ENCODE peak calls at places on chromosomes 5 and 9, in five cellular contexts. R is HCT116, S is Peyer's patch, C is heart left ventricle, T is endothelial cell of umbilical vein. V is an unnamed sample.

GRCh38 chr5:156052697-156053455 is 274.1 kb upstream of the SGCD start:
- DNase-seq in R (no peak), T (no peak), S (no peak), C (peak; percentile 21), V (no peak)

GRCh38 chr5:8842906-8843590 is 702.8 kb downstream of the SEMA5A start:
- DNase-seq in R (no peak), C (no peak), T (no peak), S (no peak), V (no peak)

GRCh38 chr5:160213537-160213936 is 15.8 kb upstream of the FABP6 start:
- DNase-seq in R (peak; percentile 21), S (no peak), T (no peak), C (no peak), V (peak; percentile 16)

GRCh38 chr5:68708842-68709170 is 385.0 kb upstream of the SLC30A5 start:
- DNase-seq in R (no peak), S (no peak), T (no peak), C (no peak), V (no peak)

GRCh38 chr9:36064448-36065037 is 27.8 kb downstream of the RECK start:
- DNase-seq in C (no peak), S (no peak), R (no peak), T (peak; percentile 38), V (no peak)

GRCh38 chr9:17627641-17628040 is 48.8 kb downstream of the SH3GL2 start:
- DNase-seq in C (no peak), S (no peak), T (no peak), R (no peak), V (no peak)

GRCh38 chr9:108703414-108703813 is 152.4 kb downstream of the ACTL7B start:
- DNase-seq in T (no peak), R (no peak), C (no peak), S (no peak), V (no peak)

GRCh38 chr9:129311638-129312037 is 133.6 kb upstream of the IER5L start:
- DNase-seq in R (no peak), S (no peak), C (no peak), T (no peak), V (no peak)

GRCh38 chr5:50593681-50594080 is 72.8 kb upstream of the PARP8 start:
- DNase-seq in R (no peak), S (peak; percentile 21), T (no peak), C (no peak), V (no peak)

DNA sequence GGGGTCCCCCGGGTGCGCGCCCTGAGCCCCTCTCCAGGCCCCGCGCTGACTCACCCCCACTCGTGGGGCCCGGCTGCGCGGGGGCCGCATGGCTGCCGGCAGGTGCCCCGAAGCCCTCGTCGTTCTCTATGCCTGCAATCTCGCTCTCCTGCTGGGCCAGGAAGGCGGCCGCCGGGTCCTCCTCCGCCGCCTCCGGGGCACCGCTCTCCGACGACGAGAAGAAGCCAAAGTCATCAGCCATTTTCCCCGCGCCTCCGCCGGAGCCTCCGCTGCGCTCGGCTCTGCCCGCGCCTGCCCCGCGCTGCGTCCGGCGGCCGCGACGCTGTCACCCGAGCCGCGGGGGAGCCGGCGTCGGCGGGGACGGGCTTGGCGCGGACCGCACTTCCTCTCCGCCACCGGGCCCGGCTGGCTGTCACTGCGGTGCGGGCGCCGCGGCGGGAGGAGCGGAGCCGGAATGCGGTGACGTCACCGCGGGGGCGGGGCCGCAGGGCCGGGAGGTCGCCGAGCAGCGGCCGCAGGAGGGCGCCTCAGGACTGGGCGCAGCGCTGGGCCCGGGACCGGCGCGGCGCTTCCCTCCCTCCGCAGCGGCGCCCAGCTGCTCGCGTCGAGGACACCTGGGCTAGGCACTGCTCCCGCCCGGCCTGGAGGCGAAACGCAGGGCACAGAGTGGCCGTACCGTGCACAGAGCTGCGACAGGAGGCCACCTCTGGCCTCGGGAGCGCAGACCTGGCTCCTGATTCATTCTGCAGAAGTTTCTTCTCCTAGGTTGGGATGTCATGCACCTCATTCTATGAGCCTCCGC is at the start of gene CLTB:
- DNase-seq in T (peak; percentile 81), R (peak; percentile 77), C (peak; percentile 94), S (peak; percentile 88), V (peak; percentile 89)
- TF ChIP-seq POLR2A in T (peak; percentile 67), R (no peak), C (peak; percentile 93), S (peak; percentile 96), V (peak; percentile 96)

GRCh38 chr9:127943011-127943662 is 5.5 kb upstream of the DPM2 start:
- DNase-seq in T (no peak), R (no peak), S (no peak), C (no peak), V (no peak)
- H3K4me1 ChIP-seq in T (peaks cover 3% of the 10 kb centered on the region), R (peaks cover 21% of the 10 kb centered on the region), S (peaks cover 10% of the 10 kb centered on the region), C (peaks cover 6% of the 10 kb centered on the region), V (peaks cover 31% of the 10 kb centered on the region)

GRCh38 chr9:20256284-20256948 is 365.9 kb downstream of the MLLT3 start:
- DNase-seq in C (no peak), T (no peak), S (no peak), R (no peak), V (no peak)
- TF ChIP-seq POLR2A in C (no peak), T (no peak), S (no peak), R (no peak), V (no peak)

GRCh38 chr9:26745111-26745510 is 147.5 kb downstream of the CAAP1 start:
- DNase-seq in C (no peak), S (no peak), R (no peak), T (no peak), V (no peak)
- H3K4me1 ChIP-seq in C (no peaks in the 10 kb centered on the region), S (no peaks in the 10 kb centered on the region), R (peaks cover 11% of the 10 kb centered on the region), T (no peaks in the 10 kb centered on the region), V (no peaks in the 10 kb centered on the region)

GRCh38 chr5:149062371-149063016 is 368 bp downstream of the SH3TC2 start:
- DNase-seq in C (peak; percentile 37), S (no peak), R (peak; percentile 83), T (peak; percentile 97), V (peak; percentile 10)
- TF ChIP-seq POLR2A in C (no peak), S (no peak), R (peak; percentile 22), T (no peak), V (no peak)

GRCh38 chr9:134299068-134299467 is 27.2 kb upstream of the RXRA start:
- DNase-seq in C (no peak), S (no peak), R (no peak), T (no peak), V (no peak)
- H3K4me1 ChIP-seq in C (no peaks in the 10 kb centered on the region), S (no peaks in the 10 kb centered on the region), R (no peaks in the 10 kb centered on the region), T (no peaks in the 10 kb centered on the region), V (peaks cover 16% of the 10 kb centered on the region)

DNA sequence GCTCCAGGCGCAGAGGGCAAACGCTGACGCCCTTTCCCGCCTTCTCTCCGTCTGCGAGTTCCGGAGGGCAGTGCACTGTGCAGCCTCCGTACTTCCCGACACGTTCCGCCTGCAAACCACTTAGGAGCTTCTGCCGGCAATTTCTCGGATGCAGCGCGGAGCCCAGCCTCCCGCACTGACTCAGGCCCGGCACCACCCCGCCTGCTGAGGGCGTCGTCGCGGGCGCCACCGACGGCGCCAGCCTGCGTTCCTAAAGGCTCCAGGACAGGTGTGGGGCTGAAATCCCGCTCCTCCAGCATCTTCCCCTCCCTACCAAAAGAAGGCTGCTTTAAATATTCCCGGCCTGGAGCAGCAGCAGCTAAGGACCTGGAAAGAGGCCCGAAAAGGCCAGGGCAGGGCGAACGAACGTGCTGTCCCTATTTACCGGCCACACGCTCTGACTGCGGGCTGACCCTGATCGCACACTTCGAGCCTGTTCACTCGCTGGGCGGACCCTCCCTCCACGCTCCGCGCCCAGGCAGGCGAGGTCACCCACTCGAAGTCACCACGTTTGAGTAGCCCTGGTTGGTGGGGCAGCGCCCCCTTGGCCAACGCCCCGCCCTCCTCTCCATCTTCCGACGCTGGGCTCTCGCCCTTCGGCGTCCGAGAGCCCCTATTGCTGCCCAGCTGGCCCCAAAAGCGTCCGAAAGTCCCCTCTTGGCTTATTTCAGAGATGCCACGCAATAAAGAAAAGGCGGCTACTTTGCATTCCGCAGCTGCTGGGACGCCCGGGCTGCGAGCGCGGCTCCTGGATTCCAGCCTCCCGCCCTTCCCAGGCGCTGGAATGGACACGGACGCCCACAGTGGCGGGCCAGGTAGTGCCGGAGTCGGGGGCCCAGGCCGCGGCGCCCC is 9.6 kb upstream of the TRIM36 start:
- DNase-seq in T (no peak), S (no peak), R (no peak), C (no peak), V (peak; percentile 6)
- TF ChIP-seq POLR2A in T (no peak), S (no peak), R (no peak), C (no peak), V (no peak)

DNA sequence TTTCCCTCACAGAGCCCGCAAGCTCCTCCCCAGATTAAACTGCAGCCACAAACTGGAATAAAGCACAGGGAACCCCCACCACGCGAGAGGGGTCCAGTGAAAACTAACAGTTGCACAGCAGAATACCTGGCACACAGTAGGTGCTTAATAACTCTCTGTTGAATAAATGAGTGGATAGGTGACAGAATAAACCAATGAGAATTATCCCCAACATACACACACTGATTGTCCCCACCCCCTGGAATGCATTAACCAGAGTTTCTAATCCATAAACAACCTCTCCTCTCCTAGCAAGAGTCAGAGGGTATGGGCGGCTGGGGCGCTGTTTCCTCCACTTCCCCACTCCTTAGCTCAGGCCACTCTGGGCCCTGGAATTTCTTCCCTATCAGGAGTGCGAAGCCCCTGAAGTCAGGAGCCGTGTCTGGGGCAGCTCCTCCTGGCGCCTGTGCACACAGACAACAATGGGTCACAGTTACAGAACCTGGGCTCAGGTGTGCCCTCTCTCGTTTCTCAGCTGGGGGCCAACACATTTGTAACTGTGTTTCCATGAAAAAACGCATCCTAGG is 27.6 kb downstream of the RAPGEF1 start:
- DNase-seq in R (no peak), S (no peak), T (peak; percentile 29), C (no peak), V (no peak)
- H3K4me1 ChIP-seq in R (peaks cover 23% of the 10 kb centered on the region), S (peaks cover 7% of the 10 kb centered on the region), T (peaks cover 66% of the 10 kb centered on the region), C (peaks cover 25% of the 10 kb centered on the region), V (peaks cover 28% of the 10 kb centered on the region)

GRCh38 chr5:10257870-10258269 is 7.8 kb downstream of the CCT5 start:
- DNase-seq in T (no peak), R (no peak), C (no peak), S (no peak), V (no peak)
- TF ChIP-seq POLR2A in T (no peak), R (no peak), C (no peak), S (no peak), V (no peak)

DNA sequence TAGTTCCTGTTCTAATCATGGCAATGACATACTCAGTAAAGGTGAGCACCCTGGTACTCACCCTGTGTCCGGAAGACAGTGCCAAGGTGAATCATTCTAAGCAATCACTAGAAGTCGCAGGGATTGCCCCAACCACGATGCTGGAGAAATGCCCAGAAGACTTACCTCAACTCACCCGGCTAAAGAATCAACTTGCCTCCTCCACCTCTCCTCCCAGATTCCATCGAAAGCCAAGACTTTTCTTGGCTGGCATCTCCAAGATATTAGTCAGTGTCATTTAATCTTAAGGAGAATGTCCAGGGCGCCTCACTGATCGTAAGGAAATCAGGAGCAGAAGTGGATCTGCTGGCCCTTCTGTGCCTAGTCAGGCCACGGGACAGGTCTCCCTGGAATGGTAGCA is 204.9 kb downstream of the ERCC6L2 start:
- DNase-seq in C (no peak), T (no peak), S (no peak), R (peak; percentile 65), V (no peak)
- H3K4me1 ChIP-seq in C (no peaks in the 10 kb centered on the region), T (no peaks in the 10 kb centered on the region), S (no peaks in the 10 kb centered on the region), R (peaks cover 35% of the 10 kb centered on the region), V (no peaks in the 10 kb centered on the region)